ENCODE peak calls at places on chromosomes 12 and 14, in ten cellular contexts. Y is stimulated activated CD4-positive, alpha-beta T cell treated with anti-CD3 and anti-CD28 coated beads, Interleukin-2, amount 100 ng/mL, for 48 hours; E is CD4-positive, CD25-positive, alpha-beta regulatory T cell; L is foreskin keratinocyte; U is dorsolateral prefrontal cortex; O is psoas muscle; P is cardiac fibroblast; A is midbrain; W is heart left ventricle; K is GDM1. N is an unnamed sample.

GRCh38 chr12:54383041-54383609 is 1.4 kb downstream of the ZNF385A start:
- DNase-seq in Y (no peak), E (no peak), L (peak; percentile 99), U (no peak), O (peak; percentile 55), P (peak; percentile 99), A (no peak), W (no peak), K (peak; percentile 35), N (peak; percentile 78)

GRCh38 chr14:51157012-51157411 is 62.1 kb upstream of the TRIM9 start:
- DNase-seq in Y (no peak), E (no peak), L (peak; percentile 25), U (no peak), O (no peak), P (peak; percentile 65), A (no peak), W (no peak), K (no peak), N (no peak)

GRCh38 chr14:33676135-33676566 is 274.7 kb downstream of the EGLN3 start:
- DNase-seq in Y (no peak), E (no peak), L (no peak), U (peak; percentile 24), O (peak; percentile 63), P (peak; percentile 65), A (peak; percentile 29), W (peak; percentile 29), K (no peak), N (no peak)

GRCh38 chr12:51005671-51006070 is 20.5 kb downstream of the SLC11A2 start:
- DNase-seq in Y (no peak), E (no peak), L (no peak), U (no peak), O (no peak), P (no peak), A (no peak), W (no peak), K (no peak), N (no peak)

GRCh38 chr14:101500061-101500460 is 61.2 kb upstream of the DIO3 start:
- DNase-seq in Y (no peak), E (no peak), L (no peak), U (no peak), O (no peak), P (no peak), A (no peak), W (no peak), K (no peak), N (no peak)

GRCh38 chr12:48336564-48336963 is 14.2 kb downstream of the ZNF641 start:
- DNase-seq in Y (no peak), E (no peak), L (no peak), U (no peak), O (no peak), P (peak; percentile 5), A (no peak), W (no peak), K (no peak), N (no peak)

GRCh38 chr12:25615119-25615518 is 62.0 kb upstream of the LMNTD1 start:
- DNase-seq in Y (no peak), E (no peak), L (peak; percentile 85), U (no peak), O (no peak), P (peak; percentile 93), A (no peak), W (no peak), K (peak; percentile 28), N (no peak)

GRCh38 chr12:84994436-84994835 is 41.6 kb downstream of the TSPAN19 start:
- DNase-seq in Y (no peak), E (no peak), L (no peak), U (no peak), O (no peak), P (no peak), A (no peak), W (no peak), K (no peak), N (no peak)

GRCh38 chr14:79375336-79375735 is 836.0 kb downstream of the DIO2 start:
- DNase-seq in Y (no peak), E (no peak), L (no peak), U (no peak), O (no peak), P (no peak), A (no peak), W (no peak), K (no peak), N (no peak)

GRCh38 chr12:91098942-91099341 is 12.4 kb downstream of the LUM start:
- DNase-seq in Y (no peak), E (no peak), L (peak; percentile 75), U (no peak), O (no peak), P (peak; percentile 94), A (no peak), W (no peak), K (no peak), N (no peak)

GRCh38 chr12:24404086-24404815 is 454.8 kb upstream of the SOX5 start:
- DNase-seq in Y (no peak), E (no peak), L (no peak), U (no peak), O (no peak), P (peak; percentile 22), A (no peak), W (no peak), K (no peak), N (no peak)

GRCh38 chr12:78981-79380 is 12.4 kb downstream of the IQSEC3 start:
- DNase-seq in Y (no peak), E (no peak), L (no peak), U (no peak), O (no peak), P (no peak), A (no peak), W (no peak), K (no peak), N (no peak)